ENCODE peak calls at places on chromosomes 1 and 21, in four cellular contexts. One of them, this sample, is unnamed.

GRCh38 chr1:218741852-218742251 is 396.7 kb downstream of the TGFB2 start:
- DNase-seq in activated T-cell treated with anti-CD3 and anti-CD28 coated beads, Interleukin-2, amount 50 U/mL, for 72 hours: no peak
- DNase-seq in T-helper 1 cell: no peak
- DNase-seq in cardiac fibroblast: no peak
- DNase-seq in this sample: no peak

GRCh38 chr21:38982096-38982495 is 176.4 kb downstream of the ETS2 start:
- DNase-seq in cardiac fibroblast: peak; percentile 56
- DNase-seq in activated T-cell treated with anti-CD3 and anti-CD28 coated beads, Interleukin-2, amount 50 U/mL, for 72 hours: no peak
- DNase-seq in T-helper 1 cell: no peak
- DNase-seq in this sample: no peak

GRCh38 chr1:14003552-14003951 is 303.6 kb downstream of the PRDM2 start:
- DNase-seq in T-helper 1 cell: no peak
- DNase-seq in cardiac fibroblast: no peak
- DNase-seq in activated T-cell treated with anti-CD3 and anti-CD28 coated beads, Interleukin-2, amount 50 U/mL, for 72 hours: no peak
- DNase-seq in this sample: no peak

GRCh38 chr1:118136511-118136937 is 48.5 kb downstream of the SPAG17 start:
- DNase-seq in activated T-cell treated with anti-CD3 and anti-CD28 coated beads, Interleukin-2, amount 50 U/mL, for 72 hours: peak; percentile 45
- DNase-seq in T-helper 1 cell: no peak
- DNase-seq in cardiac fibroblast: peak; percentile 69
- DNase-seq in this sample: peak; percentile 62

GRCh38 chr1:94317790-94318188 is 80.4 kb upstream of the ARHGAP29 start:
- DNase-seq in T-helper 1 cell: no peak
- DNase-seq in cardiac fibroblast: no peak
- DNase-seq in activated T-cell treated with anti-CD3 and anti-CD28 coated beads, Interleukin-2, amount 50 U/mL, for 72 hours: no peak
- DNase-seq in this sample: no peak

GRCh38 chr1:59401581-59401980 is 104.7 kb downstream of the FGGY start:
- DNase-seq in activated T-cell treated with anti-CD3 and anti-CD28 coated beads, Interleukin-2, amount 50 U/mL, for 72 hours: no peak
- DNase-seq in cardiac fibroblast: no peak
- DNase-seq in T-helper 1 cell: no peak
- DNase-seq in this sample: no peak

GRCh38 chr1:200388791-200389190 is 21.0 kb downstream of the ZNF281 start:
- DNase-seq in T-helper 1 cell: no peak
- DNase-seq in cardiac fibroblast: no peak
- DNase-seq in activated T-cell treated with anti-CD3 and anti-CD28 coated beads, Interleukin-2, amount 50 U/mL, for 72 hours: no peak
- DNase-seq in this sample: no peak

GRCh38 chr1:207883660-207884245 is 27.2 kb downstream of the CD34 start:
- DNase-seq in activated T-cell treated with anti-CD3 and anti-CD28 coated beads, Interleukin-2, amount 50 U/mL, for 72 hours: peak; percentile 20
- DNase-seq in cardiac fibroblast: no peak
- DNase-seq in T-helper 1 cell: no peak
- DNase-seq in this sample: no peak

GRCh38 chr1:155651861-155652661 is 36.5 kb downstream of the YY1AP1 start:
- DNase-seq in cardiac fibroblast: no peak
- DNase-seq in activated T-cell treated with anti-CD3 and anti-CD28 coated beads, Interleukin-2, amount 50 U/mL, for 72 hours: no peak
- DNase-seq in T-helper 1 cell: no peak
- DNase-seq in this sample: no peak

GRCh38 chr1:116290085-116290670 is 82.9 kb upstream of the ATP1A1 start:
- DNase-seq in cardiac fibroblast: no peak
- DNase-seq in T-helper 1 cell: no peak
- DNase-seq in activated T-cell treated with anti-CD3 and anti-CD28 coated beads, Interleukin-2, amount 50 U/mL, for 72 hours: no peak
- DNase-seq in this sample: no peak

GRCh38 chr21:46618738-46619369 is 14.0 kb upstream of the S100B start:
- DNase-seq in cardiac fibroblast: no peak
- DNase-seq in activated T-cell treated with anti-CD3 and anti-CD28 coated beads, Interleukin-2, amount 50 U/mL, for 72 hours: no peak
- DNase-seq in T-helper 1 cell: no peak
- DNase-seq in this sample: no peak

GRCh38 chr1:157646144-157646543 is 48.3 kb upstream of the FCRL4 start:
- DNase-seq in T-helper 1 cell: no peak
- DNase-seq in cardiac fibroblast: no peak
- DNase-seq in activated T-cell treated with anti-CD3 and anti-CD28 coated beads, Interleukin-2, amount 50 U/mL, for 72 hours: no peak
- DNase-seq in this sample: no peak

GRCh38 chr1:201890223-201890622 is 1.5 kb downstream of the SHISA4 start:
- DNase-seq in cardiac fibroblast: no peak
- DNase-seq in activated T-cell treated with anti-CD3 and anti-CD28 coated beads, Interleukin-2, amount 50 U/mL, for 72 hours: no peak
- DNase-seq in T-helper 1 cell: no peak
- DNase-seq in this sample: no peak

GRCh38 chr1:159090566-159091546 is 14.3 kb upstream of the AIM2 start:
- DNase-seq in cardiac fibroblast: peak; percentile 32
- DNase-seq in T-helper 1 cell: no peak
- DNase-seq in activated T-cell treated with anti-CD3 and anti-CD28 coated beads, Interleukin-2, amount 50 U/mL, for 72 hours: no peak
- DNase-seq in this sample: no peak

GRCh38 chr21:25569711-25570110 is 37.6 kb downstream of the MRPL39 start:
- DNase-seq in T-helper 1 cell: no peak
- DNase-seq in activated T-cell treated with anti-CD3 and anti-CD28 coated beads, Interleukin-2, amount 50 U/mL, for 72 hours: no peak
- DNase-seq in cardiac fibroblast: no peak
- DNase-seq in this sample: no peak